ENCODE peak calls at places on chromosomes 6 and 20, in eight cellular contexts. One of them, this sample, is unnamed.

GRCh38 chr6:23851551-23851950 is 274.5 kb upstream of the NRSN1 start:
- DNase-seq in adrenal gland: no peak
- DNase-seq in activated T-helper 1 cell treated with Interleukin-2 at 50 U/mL for 16 hours: no peak
- DNase-seq in activated T-cell treated with anti-CD3 and anti-CD28 coated beads, Interleukin-2, amount 50 U/mL, for 24 hours: no peak
- DNase-seq in foreskin fibroblast: no peak
- DNase-seq in heart right ventricle: no peak
- DNase-seq in HTR-8/SVneo: no peak
- DNase-seq in pulmonary artery endothelial cell: no peak
- DNase-seq in this sample: no peak

GRCh38 chr6:170438402-170438753 is 114.7 kb downstream of the PSMB1 start:
- DNase-seq in adrenal gland: peak; percentile 83
- DNase-seq in HTR-8/SVneo: peak; percentile 97
- DNase-seq in foreskin fibroblast: peak; percentile 100
- DNase-seq in activated T-helper 1 cell treated with Interleukin-2 at 50 U/mL for 16 hours: no peak
- DNase-seq in pulmonary artery endothelial cell: peak; percentile 81
- DNase-seq in heart right ventricle: peak; percentile 71
- DNase-seq in activated T-cell treated with anti-CD3 and anti-CD28 coated beads, Interleukin-2, amount 50 U/mL, for 24 hours: peak; percentile 51
- DNase-seq in this sample: peak; percentile 57

GRCh38 chr6:34028691-34029360 is 117.1 kb downstream of the GRM4 start:
- DNase-seq in activated T-helper 1 cell treated with Interleukin-2 at 50 U/mL for 16 hours: no peak
- DNase-seq in HTR-8/SVneo: no peak
- DNase-seq in pulmonary artery endothelial cell: no peak
- DNase-seq in heart right ventricle: no peak
- DNase-seq in foreskin fibroblast: no peak
- DNase-seq in adrenal gland: no peak
- DNase-seq in activated T-cell treated with anti-CD3 and anti-CD28 coated beads, Interleukin-2, amount 50 U/mL, for 24 hours: no peak
- DNase-seq in this sample: no peak

GRCh38 chr20:64063389-64064144 is 569 bp downstream of the TCEA2 start:
- DNase-seq in adrenal gland: peak; percentile 44
- DNase-seq in pulmonary artery endothelial cell: no peak
- DNase-seq in activated T-cell treated with anti-CD3 and anti-CD28 coated beads, Interleukin-2, amount 50 U/mL, for 24 hours: peak; percentile 62
- DNase-seq in foreskin fibroblast: no peak
- DNase-seq in activated T-helper 1 cell treated with Interleukin-2 at 50 U/mL for 16 hours: no peak
- DNase-seq in HTR-8/SVneo: no peak
- DNase-seq in heart right ventricle: peak; percentile 59
- DNase-seq in this sample: peak; percentile 65

GRCh38 chr20:49701916-49702315 is 11.8 kb downstream of the B4GALT5 start:
- DNase-seq in activated T-cell treated with anti-CD3 and anti-CD28 coated beads, Interleukin-2, amount 50 U/mL, for 24 hours: no peak
- DNase-seq in heart right ventricle: no peak
- DNase-seq in foreskin fibroblast: no peak
- DNase-seq in pulmonary artery endothelial cell: no peak
- DNase-seq in adrenal gland: no peak
- DNase-seq in activated T-helper 1 cell treated with Interleukin-2 at 50 U/mL for 16 hours: no peak
- DNase-seq in HTR-8/SVneo: no peak
- DNase-seq in this sample: no peak

GRCh38 chr6:78629836-78630235 is 237.5 kb upstream of the IRAK1BP1 start:
- DNase-seq in pulmonary artery endothelial cell: no peak
- DNase-seq in foreskin fibroblast: no peak
- DNase-seq in HTR-8/SVneo: no peak
- DNase-seq in adrenal gland: no peak
- DNase-seq in heart right ventricle: no peak
- DNase-seq in activated T-cell treated with anti-CD3 and anti-CD28 coated beads, Interleukin-2, amount 50 U/mL, for 24 hours: no peak
- DNase-seq in activated T-helper 1 cell treated with Interleukin-2 at 50 U/mL for 16 hours: no peak
- DNase-seq in this sample: no peak

GRCh38 chr6:160337301-160337700 is 10.9 kb upstream of the SLC22A3 start:
- DNase-seq in pulmonary artery endothelial cell: no peak
- DNase-seq in activated T-cell treated with anti-CD3 and anti-CD28 coated beads, Interleukin-2, amount 50 U/mL, for 24 hours: no peak
- DNase-seq in activated T-helper 1 cell treated with Interleukin-2 at 50 U/mL for 16 hours: no peak
- DNase-seq in foreskin fibroblast: peak; percentile 30
- DNase-seq in HTR-8/SVneo: no peak
- DNase-seq in adrenal gland: no peak
- DNase-seq in heart right ventricle: no peak
- DNase-seq in this sample: no peak

GRCh38 chr20:11958852-11959251 is 41.2 kb downstream of the BTBD3 start:
- DNase-seq in activated T-helper 1 cell treated with Interleukin-2 at 50 U/mL for 16 hours: no peak
- DNase-seq in adrenal gland: no peak
- DNase-seq in heart right ventricle: no peak
- DNase-seq in activated T-cell treated with anti-CD3 and anti-CD28 coated beads, Interleukin-2, amount 50 U/mL, for 24 hours: no peak
- DNase-seq in foreskin fibroblast: no peak
- DNase-seq in HTR-8/SVneo: no peak
- DNase-seq in pulmonary artery endothelial cell: no peak
- DNase-seq in this sample: no peak

GRCh38 chr20:36154696-36155628 is at the start of gene EPB41L1:
- DNase-seq in activated T-cell treated with anti-CD3 and anti-CD28 coated beads, Interleukin-2, amount 50 U/mL, for 24 hours: peak; percentile 39
- DNase-seq in foreskin fibroblast: no peak
- DNase-seq in heart right ventricle: no peak
- DNase-seq in activated T-helper 1 cell treated with Interleukin-2 at 50 U/mL for 16 hours: no peak
- DNase-seq in pulmonary artery endothelial cell: no peak
- DNase-seq in HTR-8/SVneo: no peak
- DNase-seq in adrenal gland: no peak
- DNase-seq in this sample: no peak